ENCODE peak calls at places on chromosomes 12 and 14, in ten cellular contexts. One of them, this sample, is unnamed.

GRCh38 chr14:68513137-68513536 is 279.7 kb downstream of the ZFP36L1 start:
- DNase-seq in HL-60: no peak
- DNase-seq in body of pancreas: no peak
- DNase-seq in kidney: no peak
- DNase-seq in ovary: no peak
- DNase-seq in GM12878: no peak
- DNase-seq in right atrium auricular region: peak
- DNase-seq in CD8-positive, alpha-beta memory T cell: no peak
- DNase-seq in mesenchymal stem cell: no peak
- DNase-seq in CD4-positive, CD25-positive, alpha-beta regulatory T cell: no peak
- DNase-seq in this sample: peak

GRCh38 chr14:61563880-61564622 is 131.3 kb upstream of the HIF1A start:
- DNase-seq in HL-60: no peak
- DNase-seq in body of pancreas: no peak
- DNase-seq in kidney: no peak
- DNase-seq in ovary: no peak
- DNase-seq in GM12878: no peak
- DNase-seq in right atrium auricular region: peak
- DNase-seq in CD8-positive, alpha-beta memory T cell: no peak
- DNase-seq in mesenchymal stem cell: no peak
- DNase-seq in CD4-positive, CD25-positive, alpha-beta regulatory T cell: no peak
- DNase-seq in this sample: no peak

GRCh38 chr14:95311752-95312151 is 8.0 kb downstream of the CLMN start:
- DNase-seq in HL-60: peak
- DNase-seq in body of pancreas: peak
- DNase-seq in kidney: no peak
- DNase-seq in ovary: no peak
- DNase-seq in GM12878: no peak
- DNase-seq in right atrium auricular region: no peak
- DNase-seq in CD8-positive, alpha-beta memory T cell: no peak
- DNase-seq in mesenchymal stem cell: peak
- DNase-seq in CD4-positive, CD25-positive, alpha-beta regulatory T cell: no peak
- DNase-seq in this sample: no peak

GRCh38 chr14:42490536-42490935 is 883.9 kb downstream of the LRFN5 start:
- DNase-seq in HL-60: no peak
- DNase-seq in body of pancreas: no peak
- DNase-seq in kidney: no peak
- DNase-seq in ovary: no peak
- DNase-seq in GM12878: no peak
- DNase-seq in right atrium auricular region: no peak
- DNase-seq in CD8-positive, alpha-beta memory T cell: no peak
- DNase-seq in mesenchymal stem cell: peak
- DNase-seq in CD4-positive, CD25-positive, alpha-beta regulatory T cell: no peak
- DNase-seq in this sample: peak

GRCh38 chr14:64279719-64280668 is 14.2 kb downstream of the ESR2 start:
- DNase-seq in HL-60: no peak
- DNase-seq in body of pancreas: no peak
- DNase-seq in kidney: no peak
- DNase-seq in ovary: no peak
- DNase-seq in GM12878: no peak
- DNase-seq in right atrium auricular region: no peak
- DNase-seq in CD8-positive, alpha-beta memory T cell: no peak
- DNase-seq in mesenchymal stem cell: no peak
- DNase-seq in CD4-positive, CD25-positive, alpha-beta regulatory T cell: no peak
- DNase-seq in this sample: no peak

GRCh38 chr12:16118586-16118985 is 158.9 kb downstream of the SLC15A5 start:
- DNase-seq in HL-60: no peak
- DNase-seq in body of pancreas: no peak
- DNase-seq in kidney: no peak
- DNase-seq in ovary: no peak
- DNase-seq in GM12878: no peak
- DNase-seq in right atrium auricular region: no peak
- DNase-seq in CD8-positive, alpha-beta memory T cell: no peak
- DNase-seq in mesenchymal stem cell: no peak
- DNase-seq in CD4-positive, CD25-positive, alpha-beta regulatory T cell: no peak
- DNase-seq in this sample: no peak

GRCh38 chr14:69152944-69153847 is at the start of gene DCAF5:
- DNase-seq in HL-60: peak
- DNase-seq in body of pancreas: peak
- DNase-seq in kidney: peak
- DNase-seq in ovary: peak
- DNase-seq in GM12878: peak
- DNase-seq in right atrium auricular region: peak
- DNase-seq in CD8-positive, alpha-beta memory T cell: peak
- DNase-seq in mesenchymal stem cell: peak
- DNase-seq in CD4-positive, CD25-positive, alpha-beta regulatory T cell: peak
- DNase-seq in this sample: peak

GRCh38 chr12:126347421-126347820 is 1282.2 kb downstream of the AACS start:
- DNase-seq in HL-60: no peak
- DNase-seq in body of pancreas: no peak
- DNase-seq in kidney: no peak
- DNase-seq in ovary: no peak
- DNase-seq in GM12878: no peak
- DNase-seq in right atrium auricular region: no peak
- DNase-seq in CD8-positive, alpha-beta memory T cell: no peak
- DNase-seq in mesenchymal stem cell: no peak
- DNase-seq in CD4-positive, CD25-positive, alpha-beta regulatory T cell: no peak
- DNase-seq in this sample: no peak

DNA sequence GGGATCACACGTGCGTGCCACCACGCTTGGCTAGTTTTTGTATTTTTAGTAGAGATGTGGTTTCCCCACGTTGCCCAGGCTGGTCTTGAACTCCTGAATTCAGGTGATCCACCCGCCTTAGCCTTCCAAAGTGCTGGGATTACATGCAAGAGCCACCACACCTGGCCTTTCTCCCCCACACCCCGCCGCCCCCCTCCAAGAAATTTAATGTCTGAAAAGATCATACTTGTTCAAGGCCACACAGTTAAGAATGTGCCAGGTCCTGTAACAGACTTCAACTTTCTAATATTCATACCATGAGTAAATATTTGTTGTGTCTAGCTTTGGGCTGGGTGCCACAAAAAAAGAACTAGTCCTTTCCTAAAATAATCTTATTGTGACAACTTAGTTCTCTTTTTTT is 9.1 kb downstream of the GATC start:
- DNase-seq in HL-60: no peak
- DNase-seq in body of pancreas: peak
- DNase-seq in kidney: no peak
- DNase-seq in ovary: no peak
- DNase-seq in GM12878: no peak
- DNase-seq in right atrium auricular region: no peak
- DNase-seq in CD8-positive, alpha-beta memory T cell: no peak
- DNase-seq in mesenchymal stem cell: no peak
- DNase-seq in CD4-positive, CD25-positive, alpha-beta regulatory T cell: no peak
- DNase-seq in this sample: no peak
- H3K27ac ChIP-seq in HL-60: no peak
- H3K27ac ChIP-seq in body of pancreas: peak
- H3K27ac ChIP-seq in kidney: no peak
- H3K27ac ChIP-seq in ovary: no peak
- H3K27ac ChIP-seq in GM12878: no peak
- H3K27ac ChIP-seq in right atrium auricular region: no peak
- H3K27ac ChIP-seq in CD8-positive, alpha-beta memory T cell: no peak
- H3K27ac ChIP-seq in mesenchymal stem cell: no peak
- H3K27ac ChIP-seq in CD4-positive, CD25-positive, alpha-beta regulatory T cell: no peak
- H3K27ac ChIP-seq in this sample: no peak

GRCh38 chr12:104357431-104357952 is 54.0 kb downstream of the EID3 start:
- DNase-seq in HL-60: no peak
- DNase-seq in body of pancreas: no peak
- DNase-seq in kidney: no peak
- DNase-seq in ovary: no peak
- DNase-seq in GM12878: no peak
- DNase-seq in right atrium auricular region: peak
- DNase-seq in CD8-positive, alpha-beta memory T cell: no peak
- DNase-seq in mesenchymal stem cell: peak
- DNase-seq in CD4-positive, CD25-positive, alpha-beta regulatory T cell: no peak
- DNase-seq in this sample: no peak

GRCh38 chr12:104359216-104359615 is 55.7 kb downstream of the EID3 start:
- DNase-seq in HL-60: no peak
- DNase-seq in body of pancreas: no peak
- DNase-seq in kidney: no peak
- DNase-seq in ovary: no peak
- DNase-seq in GM12878: no peak
- DNase-seq in right atrium auricular region: no peak
- DNase-seq in CD8-positive, alpha-beta memory T cell: no peak
- DNase-seq in mesenchymal stem cell: no peak
- DNase-seq in CD4-positive, CD25-positive, alpha-beta regulatory T cell: no peak
- DNase-seq in this sample: no peak

GRCh38 chr12:104360157-104360556 is 56.6 kb downstream of the EID3 start:
- DNase-seq in HL-60: no peak
- DNase-seq in body of pancreas: no peak
- DNase-seq in kidney: no peak
- DNase-seq in ovary: no peak
- DNase-seq in GM12878: no peak
- DNase-seq in right atrium auricular region: no peak
- DNase-seq in CD8-positive, alpha-beta memory T cell: no peak
- DNase-seq in mesenchymal stem cell: no peak
- DNase-seq in CD4-positive, CD25-positive, alpha-beta regulatory T cell: no peak
- DNase-seq in this sample: no peak

GRCh38 chr12:104358353-104359003 is 54.9 kb downstream of the EID3 start:
- DNase-seq in HL-60: peak
- DNase-seq in body of pancreas: peak
- DNase-seq in kidney: no peak
- DNase-seq in ovary: peak
- DNase-seq in GM12878: peak
- DNase-seq in right atrium auricular region: no peak
- DNase-seq in CD8-positive, alpha-beta memory T cell: peak
- DNase-seq in mesenchymal stem cell: peak
- DNase-seq in CD4-positive, CD25-positive, alpha-beta regulatory T cell: peak
- DNase-seq in this sample: peak

GRCh38 chr12:104360988-104361707 is 57.6 kb downstream of the EID3 start:
- DNase-seq in HL-60: no peak
- DNase-seq in body of pancreas: peak
- DNase-seq in kidney: no peak
- DNase-seq in ovary: no peak
- DNase-seq in GM12878: no peak
- DNase-seq in right atrium auricular region: no peak
- DNase-seq in CD8-positive, alpha-beta memory T cell: no peak
- DNase-seq in mesenchymal stem cell: no peak
- DNase-seq in CD4-positive, CD25-positive, alpha-beta regulatory T cell: no peak
- DNase-seq in this sample: peak
- H3K27ac ChIP-seq in HL-60: no peak
- H3K27ac ChIP-seq in body of pancreas: no peak
- H3K27ac ChIP-seq in kidney: no peak
- H3K27ac ChIP-seq in ovary: no peak
- H3K27ac ChIP-seq in GM12878: no peak
- H3K27ac ChIP-seq in right atrium auricular region: no peak
- H3K27ac ChIP-seq in CD8-positive, alpha-beta memory T cell: no peak
- H3K27ac ChIP-seq in mesenchymal stem cell: no peak
- H3K27ac ChIP-seq in CD4-positive, CD25-positive, alpha-beta regulatory T cell: no peak
- H3K27ac ChIP-seq in this sample: no peak

GRCh38 chr14:91012050-91012449 is 48.4 kb downstream of the RPS6KA5 start:
- DNase-seq in HL-60: no peak
- DNase-seq in body of pancreas: no peak
- DNase-seq in kidney: no peak
- DNase-seq in ovary: no peak
- DNase-seq in GM12878: no peak
- DNase-seq in right atrium auricular region: no peak
- DNase-seq in CD8-positive, alpha-beta memory T cell: no peak
- DNase-seq in mesenchymal stem cell: no peak
- DNase-seq in CD4-positive, CD25-positive, alpha-beta regulatory T cell: no peak
- DNase-seq in this sample: no peak

GRCh38 chr14:91005716-91006115 is 54.7 kb downstream of the RPS6KA5 start:
- DNase-seq in HL-60: no peak
- DNase-seq in body of pancreas: no peak
- DNase-seq in kidney: no peak
- DNase-seq in ovary: no peak
- DNase-seq in GM12878: no peak
- DNase-seq in right atrium auricular region: no peak
- DNase-seq in CD8-positive, alpha-beta memory T cell: no peak
- DNase-seq in mesenchymal stem cell: no peak
- DNase-seq in CD4-positive, CD25-positive, alpha-beta regulatory T cell: no peak
- DNase-seq in this sample: peak

GRCh38 chr14:91009501-91010152 is 50.8 kb downstream of the RPS6KA5 start:
- DNase-seq in HL-60: peak
- DNase-seq in body of pancreas: no peak
- DNase-seq in kidney: no peak
- DNase-seq in ovary: no peak
- DNase-seq in GM12878: peak
- DNase-seq in right atrium auricular region: no peak
- DNase-seq in CD8-positive, alpha-beta memory T cell: no peak
- DNase-seq in mesenchymal stem cell: no peak
- DNase-seq in CD4-positive, CD25-positive, alpha-beta regulatory T cell: no peak
- DNase-seq in this sample: no peak

GRCh38 chr14:91010153-91010533 is 50.3 kb downstream of the RPS6KA5 start:
- DNase-seq in HL-60: no peak
- DNase-seq in body of pancreas: no peak
- DNase-seq in kidney: no peak
- DNase-seq in ovary: no peak
- DNase-seq in GM12878: no peak
- DNase-seq in right atrium auricular region: no peak
- DNase-seq in CD8-positive, alpha-beta memory T cell: no peak
- DNase-seq in mesenchymal stem cell: no peak
- DNase-seq in CD4-positive, CD25-positive, alpha-beta regulatory T cell: no peak
- DNase-seq in this sample: no peak

GRCh38 chr14:91008759-91009409 is 51.6 kb downstream of the RPS6KA5 start:
- DNase-seq in HL-60: peak
- DNase-seq in body of pancreas: peak
- DNase-seq in kidney: no peak
- DNase-seq in ovary: no peak
- DNase-seq in GM12878: no peak
- DNase-seq in right atrium auricular region: peak
- DNase-seq in CD8-positive, alpha-beta memory T cell: no peak
- DNase-seq in mesenchymal stem cell: no peak
- DNase-seq in CD4-positive, CD25-positive, alpha-beta regulatory T cell: no peak
- DNase-seq in this sample: no peak
- H3K27ac ChIP-seq in HL-60: peak
- H3K27ac ChIP-seq in body of pancreas: peak
- H3K27ac ChIP-seq in kidney: no peak
- H3K27ac ChIP-seq in ovary: no peak
- H3K27ac ChIP-seq in GM12878: peak
- H3K27ac ChIP-seq in right atrium auricular region: no peak
- H3K27ac ChIP-seq in CD8-positive, alpha-beta memory T cell: no peak
- H3K27ac ChIP-seq in mesenchymal stem cell: no peak
- H3K27ac ChIP-seq in CD4-positive, CD25-positive, alpha-beta regulatory T cell: no peak
- H3K27ac ChIP-seq in this sample: no peak

GRCh38 chr12:8642775-8643174 is 19.9 kb downstream of the MFAP5 start:
- DNase-seq in HL-60: no peak
- DNase-seq in body of pancreas: no peak
- DNase-seq in kidney: no peak
- DNase-seq in ovary: no peak
- DNase-seq in GM12878: no peak
- DNase-seq in right atrium auricular region: no peak
- DNase-seq in CD8-positive, alpha-beta memory T cell: no peak
- DNase-seq in mesenchymal stem cell: no peak
- DNase-seq in CD4-positive, CD25-positive, alpha-beta regulatory T cell: no peak
- DNase-seq in this sample: no peak

GRCh38 chr12:8647968-8648367 is 14.7 kb downstream of the MFAP5 start:
- DNase-seq in HL-60: no peak
- DNase-seq in body of pancreas: no peak
- DNase-seq in kidney: no peak
- DNase-seq in ovary: no peak
- DNase-seq in GM12878: no peak
- DNase-seq in right atrium auricular region: peak
- DNase-seq in CD8-positive, alpha-beta memory T cell: no peak
- DNase-seq in mesenchymal stem cell: no peak
- DNase-seq in CD4-positive, CD25-positive, alpha-beta regulatory T cell: no peak
- DNase-seq in this sample: no peak

GRCh38 chr12:8644345-8645248 is 18.0 kb downstream of the MFAP5 start:
- DNase-seq in HL-60: no peak
- DNase-seq in body of pancreas: no peak
- DNase-seq in kidney: no peak
- DNase-seq in ovary: no peak
- DNase-seq in GM12878: peak
- DNase-seq in right atrium auricular region: peak
- DNase-seq in CD8-positive, alpha-beta memory T cell: peak
- DNase-seq in mesenchymal stem cell: no peak
- DNase-seq in CD4-positive, CD25-positive, alpha-beta regulatory T cell: peak
- DNase-seq in this sample: peak

GRCh38 chr12:8648598-8649205 is 13.9 kb downstream of the MFAP5 start:
- DNase-seq in HL-60: no peak
- DNase-seq in body of pancreas: no peak
- DNase-seq in kidney: no peak
- DNase-seq in ovary: no peak
- DNase-seq in GM12878: peak
- DNase-seq in right atrium auricular region: no peak
- DNase-seq in CD8-positive, alpha-beta memory T cell: peak
- DNase-seq in mesenchymal stem cell: no peak
- DNase-seq in CD4-positive, CD25-positive, alpha-beta regulatory T cell: no peak
- DNase-seq in this sample: no peak
- H3K27ac ChIP-seq in HL-60: no peak
- H3K27ac ChIP-seq in body of pancreas: no peak
- H3K27ac ChIP-seq in kidney: no peak
- H3K27ac ChIP-seq in ovary: no peak
- H3K27ac ChIP-seq in GM12878: peak
- H3K27ac ChIP-seq in right atrium auricular region: no peak
- H3K27ac ChIP-seq in CD8-positive, alpha-beta memory T cell: no peak
- H3K27ac ChIP-seq in mesenchymal stem cell: no peak
- H3K27ac ChIP-seq in CD4-positive, CD25-positive, alpha-beta regulatory T cell: no peak
- H3K27ac ChIP-seq in this sample: no peak